ENCODE peak calls at places on chromosome 13, in nine cellular contexts. M is cardiac muscle cell, P is upper lobe of left lung, V is tibial nerve, D is fibroblast of lung, L is GM12878, S is BE2C, A is heart left ventricle, R is K562. Q is an unnamed sample.

GRCh38 chr13:105196052-105196451 is 1339.4 kb downstream of the EFNB2 start:
- DNase-seq in M (peak; percentile 93), P (no peak), V (no peak), D (peak; percentile 39), L (no peak), S (no peak), A (no peak), R (no peak), Q (no peak)

GRCh38 chr13:21544515-21544914 is 59.5 kb downstream of the MICU2 start:
- DNase-seq in M (no peak), P (no peak), V (no peak), D (no peak), L (no peak), S (no peak), A (no peak), R (no peak), Q (no peak)

GRCh38 chr13:45674908-45675307 is 27.2 kb upstream of the CBY2 start:
- DNase-seq in M (peak; percentile 92), P (no peak), V (no peak), D (peak; percentile 18), L (no peak), S (no peak), A (no peak), R (no peak), Q (no peak)

GRCh38 chr13:36736119-36736726 is 62.4 kb downstream of the SERTM1 start:
- DNase-seq in M (peak; percentile 80), P (no peak), V (peak; percentile 16), D (peak; percentile 75), L (no peak), S (peak; percentile 63), A (peak; percentile 24), R (peak; percentile 41), Q (no peak)

GRCh38 chr13:109941951-109942350 is 155.6 kb upstream of the IRS2 start:
- DNase-seq in M (peak; percentile 71), P (no peak), V (no peak), D (peak; percentile 46), L (no peak), S (no peak), A (no peak), R (no peak), Q (no peak)

GRCh38 chr13:106034201-106034600 is 501.3 kb downstream of the EFNB2 start:
- DNase-seq in M (peak; percentile 53), P (no peak), V (no peak), D (no peak), L (no peak), S (no peak), A (no peak), R (no peak), Q (no peak)

GRCh38 chr13:113544071-113544891 is 40.3 kb upstream of the TFDP1 start:
- DNase-seq in M (no peak), P (peak; percentile 75), V (no peak), D (no peak), L (no peak), S (peak; percentile 83), A (no peak), R (no peak), Q (no peak)

GRCh38 chr13:112251930-112252585 is 124.1 kb upstream of the SPACA7 start:
- DNase-seq in M (no peak), P (peak; percentile 56), V (no peak), D (no peak), L (no peak), S (no peak), A (no peak), R (no peak), Q (no peak)

GRCh38 chr13:113137656-113138292 is 15.2 kb downstream of the F10 start:
- DNase-seq in M (no peak), P (no peak), V (no peak), D (no peak), L (no peak), S (no peak), A (no peak), R (no peak), Q (no peak)

GRCh38 chr13:52034616-52035226 is 10.2 kb downstream of the UTP14C start:
- DNase-seq in M (no peak), P (no peak), V (no peak), D (peak; percentile 10), L (no peak), S (no peak), A (no peak), R (no peak), Q (no peak)

GRCh38 chr13:34151885-34152284 is 333.9 kb downstream of the RFC3 start:
- DNase-seq in M (no peak), P (no peak), V (no peak), D (no peak), L (no peak), S (no peak), A (no peak), R (no peak), Q (no peak)

GRCh38 chr13:27822258-27822872 is 30.1 kb downstream of the GSX1 start:
- DNase-seq in M (no peak), P (no peak), V (no peak), D (peak; percentile 21), L (no peak), S (no peak), A (no peak), R (no peak), Q (no peak)

GRCh38 chr13:27824121-27824520 is 31.8 kb downstream of the GSX1 start:
- DNase-seq in M (no peak), P (no peak), V (no peak), D (no peak), L (no peak), S (no peak), A (no peak), R (no peak), Q (no peak)

GRCh38 chr13:27822873-27823311 is 30.6 kb downstream of the GSX1 start:
- DNase-seq in M (peak; percentile 13), P (peak; percentile 47), V (no peak), D (peak; percentile 27), L (no peak), S (no peak), A (no peak), R (no peak), Q (no peak)

GRCh38 chr13:27821566-27821965 is 29.3 kb downstream of the GSX1 start:
- DNase-seq in M (no peak), P (no peak), V (no peak), D (peak; percentile 4), L (no peak), S (no peak), A (no peak), R (no peak), Q (no peak)

DNA sequence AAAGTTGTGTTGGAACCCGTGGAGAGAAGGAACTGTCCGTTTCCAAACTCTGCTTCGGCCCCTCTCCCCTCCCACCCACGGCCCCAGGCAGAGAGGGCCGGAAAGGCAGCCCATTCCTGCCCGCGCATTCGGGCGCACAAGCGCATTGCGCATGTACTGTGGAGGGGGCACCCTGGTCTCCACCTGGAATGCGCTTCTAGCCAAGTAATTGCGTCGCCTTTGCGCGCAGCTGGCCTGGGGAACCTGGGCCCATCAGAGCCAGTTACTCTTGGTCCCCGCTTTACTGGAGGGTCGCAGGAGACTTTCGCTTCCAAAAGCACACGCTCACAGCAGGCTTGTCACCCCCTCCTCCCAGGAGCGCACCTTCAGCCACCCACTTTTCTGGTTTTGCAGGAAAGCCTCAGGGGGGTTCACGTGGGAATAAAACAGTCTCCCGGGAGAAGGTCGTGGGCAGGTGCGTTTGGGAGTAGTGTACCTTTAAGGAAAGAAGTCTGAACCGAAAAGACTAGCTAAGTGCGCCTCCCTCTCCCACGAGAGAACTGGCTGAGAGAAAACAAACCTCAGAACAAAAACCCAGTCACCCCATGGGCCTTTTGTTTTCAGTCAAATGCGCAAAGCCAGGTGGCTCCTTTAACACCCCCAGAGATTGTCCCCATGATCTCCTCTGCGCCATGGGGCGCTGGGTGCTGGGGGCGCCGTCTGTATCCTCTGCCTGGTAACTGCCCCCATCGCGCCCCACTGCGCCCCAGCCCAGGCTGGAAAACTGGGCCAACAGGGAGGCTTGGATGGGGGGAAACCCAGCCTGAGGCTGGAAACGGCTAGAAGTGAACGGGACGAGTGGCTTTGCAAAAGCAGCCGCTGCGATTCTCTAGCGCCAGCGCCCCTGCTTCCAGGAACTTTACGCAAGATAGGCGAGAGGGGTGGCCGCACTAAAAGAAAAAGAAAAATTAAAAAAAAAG is 28.5 kb downstream of the GSX1 start:
- DNase-seq in M (no peak), P (peak; percentile 50), V (no peak), D (no peak), L (no peak), S (no peak), A (no peak), R (no peak), Q (peak; percentile 11)
- H3K4me3 ChIP-seq in M (no peak overlapping the region), P (no peak overlapping the region), V (no peak overlapping the region), D (no peak overlapping the region), L (no peak overlapping the region), S (no peak overlapping the region), A (no peak overlapping the region), R (no peak overlapping the region), Q (no peak overlapping the region)

GRCh38 chr13:40992678-40993077 is 26.4 kb downstream of the ELF1 start:
- DNase-seq in M (peak; percentile 25), P (no peak), V (no peak), D (no peak), L (no peak), S (no peak), A (no peak), R (no peak), Q (no peak)
- TF ChIP-seq CTCF in M (peak; percentile 8), P (no peak), V (no peak), D (no peak), L (peak; percentile 49), S (peak; percentile 27), A (no peak), R (no peak), Q (peak; percentile 23)

DNA sequence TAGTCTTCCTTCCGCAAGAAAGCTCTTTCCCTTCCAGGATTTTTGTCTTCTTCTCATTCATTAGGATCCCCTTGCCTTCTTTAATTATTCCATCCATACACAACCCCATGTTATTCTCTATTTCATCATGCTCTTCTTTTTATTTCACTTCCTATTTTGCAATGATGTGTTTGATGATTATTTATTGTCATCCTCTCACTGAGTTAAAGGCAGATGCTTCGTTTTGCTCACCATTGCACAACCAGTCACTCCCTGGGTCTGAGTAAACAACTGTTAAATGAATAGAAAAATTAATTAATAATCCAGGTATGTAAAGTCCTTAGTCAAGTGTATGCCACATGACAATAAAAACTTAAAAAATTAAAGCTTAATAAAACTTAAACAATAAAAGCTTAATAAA is 397.3 kb downstream of the SPRY2 start:
- DNase-seq in M (no peak), P (no peak), V (no peak), D (peak; percentile 39), L (no peak), S (no peak), A (no peak), R (no peak), Q (no peak)
- H3K36me3 ChIP-seq in M (no peaks in the 10 kb centered on the region), P (no peaks in the 10 kb centered on the region), V (no peaks in the 10 kb centered on the region), D (no peaks in the 10 kb centered on the region), L (no peaks in the 10 kb centered on the region), S (no peaks in the 10 kb centered on the region), A (no peaks in the 10 kb centered on the region), R (no peaks in the 10 kb centered on the region), Q (no peaks in the 10 kb centered on the region)

DNA sequence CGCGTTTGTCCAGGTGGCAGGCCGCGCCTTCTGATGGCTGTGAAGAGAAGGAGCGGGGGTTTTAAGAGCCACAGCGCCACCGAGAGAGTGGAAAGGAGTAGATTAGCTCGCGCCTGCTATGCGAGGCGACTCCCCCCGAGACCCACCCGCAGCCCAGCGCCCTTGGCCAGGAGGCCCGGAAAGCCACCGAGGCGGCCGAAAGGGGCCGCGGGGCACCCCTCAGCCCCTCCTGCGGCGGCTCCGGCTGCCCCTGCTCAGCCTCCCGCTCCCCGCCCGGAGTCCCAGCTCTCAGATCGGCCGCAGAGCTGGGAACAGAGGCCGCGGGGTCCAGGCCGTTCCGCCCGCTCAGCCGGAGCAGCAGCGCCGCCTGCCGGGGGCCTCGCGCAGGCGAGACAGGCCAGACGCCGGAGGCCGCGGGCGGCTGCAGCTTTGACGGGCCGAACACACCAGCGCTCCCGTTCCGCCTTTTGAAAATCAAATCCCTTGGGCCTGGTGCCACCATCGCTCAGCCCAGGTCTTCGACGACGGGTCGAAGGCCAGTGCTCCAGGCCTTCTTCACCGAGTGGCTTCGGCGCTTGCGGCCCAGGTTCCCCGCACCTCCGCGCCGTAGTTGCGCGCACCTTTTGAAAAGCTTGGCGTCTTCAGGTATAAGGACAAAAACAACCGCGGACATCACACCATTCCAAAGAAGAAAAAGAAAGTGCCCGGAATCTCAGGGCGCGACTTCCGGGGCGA is 15.3 kb downstream of the CDX2 start:
- DNase-seq in M (peak; percentile 79), P (peak; percentile 96), V (peak; percentile 43), D (peak; percentile 56), L (no peak), S (peak; percentile 88), A (peak; percentile 59), R (peak; percentile 56), Q (peak; percentile 80)
- H3K4me3 ChIP-seq in M (peak overlapping the region; percentile 24), P (peak overlapping the region; percentile 30), V (peak overlapping the region; percentile 7), D (peak overlapping the region; percentile 16), L (peak overlapping the region; percentile 43), S (peak overlapping the region; percentile 47), A (peak overlapping the region; percentile 50), R (no peak overlapping the region), Q (peak overlapping the region; percentile 16)

Q was measured in GM06990.